ENCODE peak calls at places on chromosomes 6 and 20, in five cellular contexts. X, L, P, M and T are unnamed samples.
A peak's percentile ranks its signal among the peaks of the same experiment; 100 is the strongest.

GRCh38 chr6:21615504-21615903 is 22.0 kb downstream of the SOX4 start:
- DNase-seq in X (no peak), L (no peak), P (no peak), M (no peak), T (no peak)

GRCh38 chr6:129980821-129981220 is 37.6 kb upstream of the L3MBTL3 start:
- DNase-seq in X (no peak), L (no peak), P (no peak), M (no peak), T (no peak)

GRCh38 chr6:47967843-47968242 is 143.2 kb downstream of the PTCHD4 start:
- DNase-seq in X (no peak), L (no peak), P (no peak), M (no peak), T (no peak)

GRCh38 chr6:155314773-155315515 is 660 bp upstream of the TFB1M start:
- DNase-seq in X (peak; percentile 28), L (peak; percentile 76), P (peak; percentile 36), M (peak; percentile 85), T (no peak)

GRCh38 chr6:144036064-144036873 is 28.2 kb upstream of the PLAGL1 start:
- DNase-seq in X (no peak), L (no peak), P (no peak), M (no peak), T (peak; percentile 77)

GRCh38 chr6:154476494-154476893 is 34.0 kb downstream of the CNKSR3 start:
- DNase-seq in X (no peak), L (no peak), P (no peak), M (no peak), T (no peak)

GRCh38 chr6:169501777-169502313 is 200.0 kb downstream of the WDR27 start:
- DNase-seq in X (no peak), L (no peak), P (no peak), M (no peak), T (no peak)

GRCh38 chr6:74248966-74249365 is 553.0 kb downstream of the CD109 start:
- DNase-seq in X (no peak), L (no peak), P (no peak), M (no peak), T (no peak)

GRCh38 chr20:13441388-13441787 is 197.3 kb downstream of the TASP1 start:
- DNase-seq in X (no peak), L (no peak), P (no peak), M (no peak), T (no peak)

GRCh38 chr6:26141378-26141901 is 54.2 kb downstream of the HFE start:
- DNase-seq in X (no peak), L (peak; percentile 55), P (no peak), M (no peak), T (no peak)

GRCh38 chr6:93784794-93785757 is 365.7 kb upstream of the EPHA7 start:
- DNase-seq in X (no peak), L (no peak), P (peak; percentile 16), M (no peak), T (no peak)

GRCh38 chr6:146957443-146957842 is 246.8 kb upstream of the STXBP5 start:
- DNase-seq in X (no peak), L (no peak), P (no peak), M (no peak), T (no peak)

GRCh38 chr20:36542019-36542488 is 735 bp downstream of the MYL9 start:
- DNase-seq in X (peak; percentile 61), L (no peak), P (peak; percentile 74), M (no peak), T (peak; percentile 61)

GRCh38 chr6:15447546-15448232 is 201.8 kb downstream of the JARID2 start:
- DNase-seq in X (no peak), L (no peak), P (no peak), M (no peak), T (no peak)

GRCh38 chr6:20655317-20655716 is 121.1 kb downstream of the CDKAL1 start:
- DNase-seq in X (no peak), L (no peak), P (no peak), M (no peak), T (no peak)

GRCh38 chr6:35691027-35691824 is 2.5 kb upstream of the FKBP5 start:
- DNase-seq in X (peak; percentile 90), L (peak; percentile 91), P (peak; percentile 90), M (no peak), T (peak; percentile 81)

GRCh38 chr6:152952866-152953509 is 29.9 kb downstream of the FBXO5 start:
- DNase-seq in X (no peak), L (no peak), P (no peak), M (no peak), T (no peak)

GRCh38 chr6:111238464-111239119 is 151.3 kb downstream of the SLC16A10 start:
- DNase-seq in X (no peak), L (no peak), P (no peak), M (no peak), T (no peak)

GRCh38 chr20:4151991-4152695 is 136.8 kb upstream of the RNF24 start:
- DNase-seq in X (no peak), L (no peak), P (no peak), M (peak; percentile 34), T (peak; percentile 67)

GRCh38 chr20:50320910-50321796 is 130.5 kb downstream of the CEBPB start:
- DNase-seq in X (peak; percentile 97), L (peak; percentile 95), P (peak; percentile 97), M (no peak), T (peak; percentile 82)

GRCh38 chr6:56868687-56869086 is 86.2 kb upstream of the BEND6 start:
- DNase-seq in X (no peak), L (no peak), P (no peak), M (no peak), T (no peak)

GRCh38 chr20:38831995-38832620 is 26.6 kb downstream of the PPP1R16B start:
- DNase-seq in X (no peak), L (no peak), P (no peak), M (no peak), T (no peak)

GRCh38 chr6:24827162-24827561 is 28.4 kb upstream of the ARMH2 start:
- DNase-seq in X (no peak), L (peak; percentile 82), P (no peak), M (no peak), T (no peak)

GRCh38 chr6:118808794-118809668 is 84.9 kb upstream of the ASF1A start:
- DNase-seq in X (no peak), L (no peak), P (no peak), M (no peak), T (no peak)

GRCh38 chr6:145370559-145370958 is 364.8 kb downstream of the EPM2A start:
- DNase-seq in X (no peak), L (no peak), P (no peak), M (no peak), T (no peak)

GRCh38 chr20:57315083-57315963 is 14.3 kb upstream of the SPO11 start:
- DNase-seq in X (no peak), L (no peak), P (no peak), M (no peak), T (no peak)

GRCh38 chr6:12033770-12034169 is 21.7 kb downstream of the HIVEP1 start:
- DNase-seq in X (no peak), L (no peak), P (no peak), M (no peak), T (no peak)

GRCh38 chr6:36841756-36842155 is 2.5 kb upstream of the CPNE5 start:
- DNase-seq in X (no peak), L (no peak), P (no peak), M (no peak), T (no peak)
- H3K4me1 ChIP-seq in X (peaks cover 8% of the 10 kb centered on the region), L (peaks cover 21% of the 10 kb centered on the region), P (no peaks in the 10 kb centered on the region), M (peaks cover 4% of the 10 kb centered on the region), T (peaks cover 22% of the 10 kb centered on the region)

GRCh38 chr6:132726608-132726975 is 12.7 kb upstream of the VNN1 start:
- DNase-seq in X (no peak), L (no peak), P (no peak), M (no peak), T (no peak)

GRCh38 chr6:132730560-132730959 is 16.7 kb upstream of the VNN1 start:
- DNase-seq in X (no peak), L (no peak), P (no peak), M (no peak), T (no peak)

GRCh38 chr6:132725471-132725870 is 11.6 kb upstream of the VNN1 start:
- DNase-seq in X (no peak), L (no peak), P (no peak), M (no peak), T (no peak)

GRCh38 chr6:132728616-132729015 is 14.8 kb upstream of the VNN1 start:
- DNase-seq in X (no peak), L (no peak), P (no peak), M (no peak), T (no peak)

GRCh38 chr6:132725947-132726607 is 12.2 kb upstream of the VNN1 start:
- DNase-seq in X (no peak), L (no peak), P (no peak), M (no peak), T (no peak)
- TF ChIP-seq POLR2A in X (no peak), L (no peak), P (no peak), M (no peak), T (no peak)

DNA sequence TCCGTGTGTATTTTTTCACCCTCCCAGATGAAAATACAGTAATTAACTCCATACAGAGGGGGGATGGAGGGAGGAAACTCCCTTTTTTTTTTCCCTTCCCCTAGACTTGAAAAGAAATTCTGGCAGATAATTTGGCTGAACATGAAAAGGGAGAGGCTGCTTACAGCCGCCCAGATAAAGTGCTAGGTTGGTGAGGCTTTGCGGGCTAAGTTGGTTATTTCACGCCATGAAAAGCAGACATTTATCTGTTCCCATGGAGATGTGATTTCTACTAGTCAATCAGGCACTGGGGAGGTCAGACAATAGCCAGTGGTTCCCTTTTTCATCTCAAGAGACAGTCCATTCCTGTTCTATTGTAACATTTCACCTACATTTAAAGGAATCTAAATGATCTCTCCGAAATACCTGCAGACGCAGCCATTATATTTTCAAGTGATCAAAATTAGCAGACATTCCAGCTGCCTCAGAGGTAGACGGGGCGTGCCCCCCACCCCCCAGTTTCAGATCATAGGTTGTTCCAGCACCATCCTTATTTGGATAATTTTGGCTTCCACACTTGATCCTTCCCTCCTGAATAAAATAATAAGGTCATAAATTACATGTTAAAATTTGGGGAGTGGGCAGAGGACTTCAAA is 143.9 kb upstream of the ZNF217 start:
- DNase-seq in X (no peak), L (no peak), P (no peak), M (no peak), T (no peak)
- H3K4me1 ChIP-seq in X (no peaks in the 10 kb centered on the region), L (peaks cover 58% of the 10 kb centered on the region), P (no peaks in the 10 kb centered on the region), M (peaks cover 56% of the 10 kb centered on the region), T (peaks cover 57% of the 10 kb centered on the region)

GRCh38 chr20:44649976-44650375 is 1.5 kb downstream of the ADA start:
- DNase-seq in X (no peak), L (no peak), P (no peak), M (no peak), T (no peak)

GRCh38 chr20:44653536-44653935 is 2.0 kb upstream of the ADA start:
- DNase-seq in X (no peak), L (no peak), P (no peak), M (no peak), T (no peak)

GRCh38 chr20:44648579-44648978 is 2.9 kb downstream of the ADA start:
- DNase-seq in X (no peak), L (no peak), P (no peak), M (no peak), T (no peak)

GRCh38 chr20:44650777-44651493 is 564 bp downstream of the ADA start:
- DNase-seq in X (no peak), L (no peak), P (peak; percentile 38), M (no peak), T (peak; percentile 86)

GRCh38 chr20:44651507-44652373 is at the start of gene ADA:
- DNase-seq in X (peak; percentile 58), L (peak; percentile 56), P (peak; percentile 67), M (no peak), T (peak; percentile 90)
- TF ChIP-seq POLR2A in X (peak; percentile 23), L (no peak), P (peak; percentile 15), M (peak; percentile 73), T (peak; percentile 6)

GRCh38 chr20:62805711-62806382 is 1.2 kb downstream of the OGFR start:
- DNase-seq in X (peak; percentile 46), L (no peak), P (no peak), M (no peak), T (peak; percentile 91)
- H3K4me1 ChIP-seq in X (peaks cover 10% of the 10 kb centered on the region), L (peaks cover 24% of the 10 kb centered on the region), P (no peaks in the 10 kb centered on the region), M (peaks cover 18% of the 10 kb centered on the region), T (peaks cover 69% of the 10 kb centered on the region)